ENCODE peak calls at places on chromosomes 11 and 22, in ten cellular contexts. P is A673, E is bronchial epithelial cell, R is C1 segment of cervical spinal cord, O is WTC11, C is IMR-90, H is cardiac muscle cell, L is SW480, Z is M059J, G is anterior cingulate cortex. A is an unnamed sample.

GRCh38 chr11:46277623-46278386 is at the start of gene CREB3L1:
- DNase-seq in P (peak), E (no peak), R (no peak), O (peak), C (no peak), H (peak), L (no peak), Z (peak), G (no peak), A (no peak)

GRCh38 chr11:40328890-40329617 is 1130.4 kb downstream of the LRRC4C start:
- DNase-seq in P (peak), E (peak), R (no peak), O (no peak), C (peak), H (peak), L (peak), Z (peak), G (no peak), A (peak)

GRCh38 chr11:45932217-45932616 is 9.8 kb downstream of the LARGE2 start:
- DNase-seq in P (no peak), E (no peak), R (no peak), O (no peak), C (no peak), H (no peak), L (no peak), Z (no peak), G (no peak), A (no peak)

GRCh38 chr11:30451642-30452041 is 128.7 kb downstream of the ARL14EP start:
- DNase-seq in P (no peak), E (no peak), R (no peak), O (no peak), C (no peak), H (no peak), L (no peak), Z (no peak), G (no peak), A (no peak)

GRCh38 chr11:117062503-117062902 is 35.7 kb downstream of the SIK3 start:
- DNase-seq in P (no peak), E (no peak), R (no peak), O (no peak), C (no peak), H (no peak), L (no peak), Z (no peak), G (no peak), A (no peak)

GRCh38 chr22:20299736-20300136 is 20.1 kb downstream of the DGCR6L start:
- DNase-seq in P (no peak), E (peak), R (no peak), O (no peak), C (peak), H (peak), L (peak), Z (peak), G (no peak), A (no peak)

GRCh38 chr22:19554834-19555404 is 30.7 kb upstream of the CLDN5 start:
- DNase-seq in P (peak), E (peak), R (no peak), O (peak), C (peak), H (peak), L (peak), Z (peak), G (no peak), A (peak)

GRCh38 chr11:2444301-2445106 is at the start of the genes KCNQ1 and TRPM5:
- DNase-seq in P (no peak), E (no peak), R (no peak), O (peak), C (no peak), H (no peak), L (peak), Z (no peak), G (no peak), A (no peak)

GRCh38 chr11:65378208-65378927 is 4.1 kb downstream of the SLC25A45 start:
- DNase-seq in P (no peak), E (no peak), R (no peak), O (no peak), C (no peak), H (no peak), L (no peak), Z (no peak), G (no peak), A (no peak)

GRCh38 chr11:71064702-71065515 is 187.5 kb downstream of the SHANK2 start:
- DNase-seq in P (no peak), E (no peak), R (no peak), O (no peak), C (no peak), H (no peak), L (no peak), Z (no peak), G (no peak), A (no peak)

GRCh38 chr11:334264-335033 is 13.8 kb upstream of the IFITM3 start:
- DNase-seq in P (no peak), E (no peak), R (no peak), O (peak), C (no peak), H (peak), L (no peak), Z (no peak), G (no peak), A (no peak)

GRCh38 chr11:121497176-121497995 is 44.6 kb upstream of the SORL1-AS1 start:
- DNase-seq in P (peak), E (no peak), R (no peak), O (no peak), C (no peak), H (no peak), L (no peak), Z (no peak), G (no peak), A (no peak)

GRCh38 chr22:17540481-17540880 is 22.8 kb upstream of the SLC25A18 start:
- DNase-seq in P (no peak), E (no peak), R (no peak), O (peak), C (no peak), H (no peak), L (no peak), Z (no peak), G (no peak), A (no peak)

GRCh38 chr11:39120890-39121289 is 2338.6 kb downstream of the LRRC4C start:
- DNase-seq in P (no peak), E (no peak), R (no peak), O (no peak), C (no peak), H (no peak), L (no peak), Z (no peak), G (no peak), A (no peak)

GRCh38 chr11:94553938-94554337 is 10.2 kb downstream of the FUT4 start:
- DNase-seq in P (no peak), E (peak), R (no peak), O (no peak), C (peak), H (peak), L (no peak), Z (peak), G (no peak), A (peak)

GRCh38 chr22:21693333-21693998 is 27.7 kb downstream of the PPIL2 start:
- DNase-seq in P (no peak), E (no peak), R (no peak), O (no peak), C (no peak), H (no peak), L (no peak), Z (no peak), G (no peak), A (no peak)

GRCh38 chr11:79437274-79437980 is 3.4 kb downstream of the TENM4 start:
- DNase-seq in P (peak), E (no peak), R (peak), O (peak), C (peak), H (peak), L (no peak), Z (peak), G (no peak), A (peak)

GRCh38 chr22:44889233-44889878 is 120.4 kb downstream of the PHF21B start:
- DNase-seq in P (peak), E (no peak), R (no peak), O (no peak), C (no peak), H (no peak), L (no peak), Z (no peak), G (no peak), A (no peak)

GRCh38 chr11:90243534-90243933 is 20.7 kb upstream of the CHORDC1 start:
- DNase-seq in P (no peak), E (peak), R (no peak), O (no peak), C (no peak), H (no peak), L (no peak), Z (no peak), G (no peak), A (peak)

GRCh38 chr11:65616575-65617001 is 1.0 kb downstream of the PCNX3 start:
- DNase-seq in P (no peak), E (no peak), R (no peak), O (no peak), C (no peak), H (no peak), L (no peak), Z (no peak), G (no peak), A (no peak)

GRCh38 chr11:1628506-1629325 is 859 bp upstream of the KRTAP5-5 start:
- DNase-seq in P (peak), E (no peak), R (peak), O (peak), C (peak), H (peak), L (peak), Z (peak), G (no peak), A (peak)

GRCh38 chr11:117000039-117000740 is 98.0 kb downstream of the SIK3 start:
- DNase-seq in P (no peak), E (no peak), R (no peak), O (no peak), C (no peak), H (no peak), L (no peak), Z (no peak), G (no peak), A (no peak)

GRCh38 chr11:88420165-88420781 is 82.7 kb upstream of the CTSC start:
- DNase-seq in P (no peak), E (peak), R (no peak), O (no peak), C (peak), H (peak), L (no peak), Z (no peak), G (no peak), A (peak)

GRCh38 chr22:47928626-47929025 is 1166.2 kb downstream of the TBC1D22A start:
- DNase-seq in P (no peak), E (no peak), R (no peak), O (no peak), C (no peak), H (no peak), L (peak), Z (peak), G (no peak), A (no peak)

GRCh38 chr11:131855320-131855719 is 484.9 kb downstream of the NTM start:
- DNase-seq in P (no peak), E (no peak), R (no peak), O (no peak), C (no peak), H (peak), L (no peak), Z (no peak), G (no peak), A (no peak)

GRCh38 chr11:111775024-111775710 is 9.0 kb upstream of the PPP2R1B start:
- DNase-seq in P (no peak), E (no peak), R (no peak), O (no peak), C (peak), H (peak), L (no peak), Z (peak), G (no peak), A (no peak)

GRCh38 chr11:88632163-88632562 is 294.6 kb upstream of the CTSC start:
- DNase-seq in P (no peak), E (no peak), R (no peak), O (no peak), C (no peak), H (peak), L (no peak), Z (no peak), G (no peak), A (no peak)

GRCh38 chr22:18060646-18061620 is 16.9 kb upstream of the PEX26 start:
- DNase-seq in P (no peak), E (peak), R (no peak), O (no peak), C (peak), H (no peak), L (peak), Z (peak), G (no peak), A (peak)

GRCh38 chr11:10181811-10182210 is 112.2 kb downstream of the SBF2 start:
- DNase-seq in P (peak), E (peak), R (no peak), O (no peak), C (peak), H (peak), L (peak), Z (peak), G (no peak), A (peak)

GRCh38 chr11:74592063-74592440 is 330 bp upstream of the POLD3 start:
- DNase-seq in P (no peak), E (no peak), R (no peak), O (no peak), C (peak), H (no peak), L (no peak), Z (no peak), G (no peak), A (no peak)

GRCh38 chr11:16126361-16126760 is 230.0 kb downstream of the SOX6 start:
- DNase-seq in P (peak), E (peak), R (no peak), O (no peak), C (peak), H (peak), L (peak), Z (no peak), G (no peak), A (no peak)